ENCODE peak calls at places on chromosomes 6 and 20, in four cellular contexts. H is lung, R is psoas muscle, Z is ovary. L is an unnamed sample.

GRCh38 chr6:141988327-141988726 is 144.4 kb upstream of the GJE1 start:
- DNase-seq in Z (no peak), R (no peak), H (no peak), L (no peak)

GRCh38 chr6:89650579-89650978 is 12.0 kb upstream of the LYRM2 start:
- DNase-seq in R (no peak), H (no peak), Z (no peak), L (no peak)

GRCh38 chr6:143410859-143411270 is 39.6 kb downstream of the ADAT2 start:
- DNase-seq in Z (no peak), H (no peak), R (no peak), L (no peak)

GRCh38 chr20:18712877-18713276 is 100.7 kb upstream of the SCP2D1 start:
- DNase-seq in Z (no peak), H (no peak), R (no peak), L (no peak)

GRCh38 chr20:22579711-22580697 is 4.4 kb downstream of the FOXA2 start:
- DNase-seq in R (no peak), H (no peak), Z (no peak), L (peak; percentile 62)

GRCh38 chr6:45423111-45423900 is 45.6 kb upstream of the SUPT3H start:
- DNase-seq in H (no peak), R (peak; percentile 70), Z (peak; percentile 53), L (peak; percentile 72)

GRCh38 chr6:109062756-109063352 is 31.8 kb downstream of the SESN1 start:
- DNase-seq in R (no peak), H (no peak), Z (no peak), L (no peak)

GRCh38 chr6:12150812-12151432 is 138.8 kb downstream of the HIVEP1 start:
- DNase-seq in R (no peak), H (no peak), Z (no peak), L (no peak)

GRCh38 chr20:11451793-11452291 is 465.9 kb upstream of the BTBD3 start:
- DNase-seq in Z (no peak), H (no peak), R (no peak), L (no peak)

GRCh38 chr6:152112503-152113261 is 305.2 kb downstream of the ESR1 start:
- DNase-seq in Z (no peak), R (peak; percentile 87), H (peak; percentile 63), L (peak; percentile 78)

GRCh38 chr20:58389324-58389967 is 417 bp downstream of the VAPB start:
- DNase-seq in R (no peak), Z (no peak), H (peak; percentile 28), L (peak; percentile 11)

GRCh38 chr20:17097603-17098002 is 129.2 kb upstream of the PCSK2 start:
- DNase-seq in Z (no peak), R (no peak), H (no peak), L (no peak)

GRCh38 chr6:159762681-159763293 is 942 bp downstream of the ACAT2 start:
- DNase-seq in H (no peak), R (peak; percentile 54), Z (no peak), L (no peak)

GRCh38 chr6:4180653-4181255 is 45.4 kb upstream of the ECI2 start:
- DNase-seq in H (peak; percentile 27), R (no peak), Z (no peak), L (no peak)

GRCh38 chr6:135812085-135812526 is 39.4 kb upstream of the PDE7B start:
- DNase-seq in R (peak; percentile 47), Z (no peak), H (no peak), L (no peak)

GRCh38 chr6:163354779-163355431 is 59.6 kb upstream of the QKI start:
- DNase-seq in H (no peak), R (peak; percentile 71), Z (no peak), L (no peak)

GRCh38 chr6:36920546-36920945 is 34.0 kb upstream of the PI16 start:
- DNase-seq in H (no peak), Z (no peak), R (no peak), L (no peak)

GRCh38 chr20:46309945-46310344 is 1.6 kb upstream of the CDH22 start:
- DNase-seq in H (no peak), Z (no peak), R (no peak), L (no peak)

GRCh38 chr20:26135325-26136110 is 438.9 kb upstream of the ZNF337 start:
- DNase-seq in R (no peak), H (no peak), Z (no peak), L (no peak)

GRCh38 chr20:35174458-35175216 is 2.8 kb downstream of the PROCR start:
- DNase-seq in R (peak; percentile 52), Z (no peak), H (no peak), L (peak; percentile 34)

GRCh38 chr20:36216314-36217025 is 19.8 kb upstream of the AAR2 start:
- DNase-seq in R (no peak), H (no peak), Z (no peak), L (no peak)

GRCh38 chr6:109139109-109139508 is 43.8 kb downstream of the CEP57L1 start:
- DNase-seq in Z (no peak), H (no peak), R (no peak), L (no peak)

GRCh38 chr6:12071064-12071615 is 59.0 kb downstream of the HIVEP1 start:
- DNase-seq in R (no peak), Z (no peak), H (no peak), L (no peak)

GRCh38 chr6:136249336-136249735 is 775 bp downstream of the MTFR2 start:
- DNase-seq in R (no peak), Z (no peak), H (no peak), L (no peak)

GRCh38 chr20:62392077-62392418 is 5.1 kb downstream of the RPS21 start:
- DNase-seq in Z (no peak), H (no peak), R (no peak), L (no peak)

GRCh38 chr20:53387983-53388675 is 205.5 kb downstream of the ZNF217 start:
- DNase-seq in Z (no peak), H (no peak), R (no peak), L (no peak)

GRCh38 chr20:41509801-41510200 is 108.4 kb downstream of the CHD6 start:
- DNase-seq in Z (no peak), H (no peak), R (peak; percentile 81), L (no peak)

GRCh38 chr6:150267686-150268561 is 100.9 kb upstream of the IYD start:
- DNase-seq in Z (no peak), R (peak; percentile 70), H (no peak), L (no peak)

GRCh38 chr6:125216015-125216414 is 62.4 kb downstream of the TPD52L1 start:
- DNase-seq in Z (no peak), H (no peak), R (no peak), L (no peak)

GRCh38 chr6:99568103-99568933 is at the start of gene CCNC:
- DNase-seq in Z (peak; percentile 96), H (peak; percentile 95), R (peak; percentile 96), L (peak; percentile 94)

GRCh38 chr6:296151-297122 is 4.2 kb downstream of the DUSP22 start:
- DNase-seq in R (no peak), Z (no peak), H (no peak), L (no peak)

GRCh38 chr6:27592107-27592480 is 119.2 kb upstream of the ZNF184 start:
- DNase-seq in R (no peak), H (no peak), Z (no peak), L (no peak)
- H3K4me3 ChIP-seq in R (peak overlapping the region; percentile 19), H (no peak overlapping the region), Z (no peak overlapping the region), L (no peak overlapping the region)

DNA sequence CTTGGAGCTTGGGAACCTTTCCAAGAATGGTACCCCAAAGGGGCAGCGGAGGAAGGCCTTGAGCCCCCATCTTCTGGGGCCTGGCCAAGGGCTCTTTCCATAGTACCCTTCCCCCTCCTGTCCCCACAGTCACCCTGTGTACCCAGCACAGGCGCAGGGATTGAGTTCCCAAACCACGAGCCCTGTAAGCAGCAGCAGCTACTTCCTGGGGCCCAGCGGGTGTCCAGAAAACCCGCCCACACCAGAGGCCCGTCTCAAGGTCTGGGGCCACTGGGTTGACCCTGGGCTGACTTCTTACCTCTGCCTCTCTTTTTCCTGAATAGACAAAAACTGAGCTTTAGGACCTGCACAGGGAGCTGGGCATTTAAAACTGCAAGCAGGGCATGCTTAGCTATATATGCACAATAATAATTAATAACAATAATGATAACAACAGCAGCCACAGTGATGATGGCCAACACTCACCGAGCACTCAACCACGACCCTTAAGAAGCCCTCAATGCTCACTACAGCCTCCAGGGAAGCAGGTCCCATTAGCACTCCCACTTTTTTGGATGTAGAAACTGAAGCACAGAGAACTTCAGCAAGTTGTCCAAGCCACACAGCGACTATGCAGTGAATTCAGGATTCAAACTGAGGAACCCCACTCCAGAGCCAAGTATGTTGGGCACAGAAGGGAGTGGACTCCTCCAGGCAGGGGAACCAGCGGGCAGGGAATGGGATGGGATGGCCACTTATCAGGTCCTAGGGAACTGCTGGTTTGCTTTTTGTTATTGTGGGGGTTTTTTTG is 14.5 kb downstream of the NOL4L start:
- DNase-seq in R (no peak), H (no peak), Z (no peak), L (no peak)
- H3K27ac ChIP-seq in R (no peak overlapping the region), H (no peak overlapping the region), Z (no peak overlapping the region), L (no peak overlapping the region)

GRCh38 chr20:4720121-4720976 is 1.4 kb upstream of the PRND start:
- DNase-seq in H (peak; percentile 71), Z (peak; percentile 78), R (peak; percentile 81), L (peak; percentile 48)
- H3K4me3 ChIP-seq in H (no peak overlapping the region), Z (no peak overlapping the region), R (peak overlapping the region; percentile 8), L (no peak overlapping the region)

GRCh38 chr20:3239867-3240775 is 1.1 kb upstream of the SLC4A11 start:
- DNase-seq in Z (no peak), H (no peak), R (no peak), L (no peak)
- H3K27ac ChIP-seq in Z (no peak overlapping the region), H (no peak overlapping the region), R (no peak overlapping the region), L (no peak overlapping the region)

GRCh38 chr6:54846857-54847721 is 518 bp downstream of the FAM83B start:
- DNase-seq in R (no peak), H (no peak), Z (no peak), L (peak; percentile 46)
- H3K4me3 ChIP-seq in R (peak overlapping the region; percentile 70), H (peak overlapping the region; percentile 29), Z (peak overlapping the region; percentile 17), L (peak overlapping the region; percentile 61)

DNA sequence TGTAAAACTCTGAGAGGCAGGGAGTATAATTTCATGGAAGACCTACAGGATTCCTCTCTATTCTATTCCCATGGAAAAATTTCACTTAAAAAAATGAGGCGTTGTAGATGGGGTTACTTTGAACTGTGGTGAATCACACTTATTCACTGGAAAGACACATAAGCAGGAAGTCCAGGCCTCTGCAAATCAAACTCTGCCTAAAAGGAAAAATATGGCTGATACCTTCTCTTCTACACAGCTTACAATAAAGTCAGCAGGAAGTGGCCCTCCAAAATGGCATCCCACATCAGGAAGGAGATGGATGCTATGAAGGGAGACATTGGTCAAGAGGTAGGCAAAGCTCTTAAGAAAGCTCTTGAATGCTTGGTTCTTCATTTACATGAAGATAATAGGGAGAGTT is 115.9 kb downstream of the FYN start:
- DNase-seq in Z (no peak), H (no peak), R (no peak), L (no peak)
- H3K27ac ChIP-seq in Z (no peak overlapping the region), H (peak overlapping the region; percentile 12), R (no peak overlapping the region), L (no peak overlapping the region)

GRCh38 chr6:26092443-26092842 is 5.2 kb downstream of the HFE start:
- DNase-seq in R (no peak), H (no peak), Z (no peak), L (no peak)
- H3K4me3 ChIP-seq in R (no peak overlapping the region), H (no peak overlapping the region), Z (no peak overlapping the region), L (no peak overlapping the region)